ENCODE peak calls at places on chromosomes 6 and 20, in five cellular contexts. B, G, U, S and N are unnamed samples.

GRCh38 chr6:7073810-7074525 is 33.8 kb upstream of the RREB1 start:
- DNase-seq in B (no peak), G (no peak), U (no peak), S (no peak), N (no peak)

GRCh38 chr6:30875244-30876038 is 8.9 kb upstream of the DDR1 start:
- DNase-seq in B (no peak), G (no peak), U (peak), S (no peak), N (no peak)

GRCh38 chr20:36549942-36550796 is 8.8 kb downstream of the MYL9 start:
- DNase-seq in B (no peak), G (no peak), U (no peak), S (no peak), N (no peak)

GRCh38 chr6:52759085-52759484 is 4.2 kb downstream of the GSTA2 start:
- DNase-seq in B (no peak), G (no peak), U (no peak), S (no peak), N (no peak)

GRCh38 chr6:55617272-55617671 is 38.3 kb upstream of the HMGCLL1 start:
- DNase-seq in B (peak), G (peak), U (peak), S (peak), N (no peak)

GRCh38 chr20:23122321-23122720 is 36.2 kb upstream of the CD93 start:
- DNase-seq in B (no peak), G (no peak), U (no peak), S (no peak), N (no peak)

GRCh38 chr6:154590770-154591169 is 80.3 kb upstream of the CNKSR3 start:
- DNase-seq in B (no peak), G (no peak), U (no peak), S (no peak), N (no peak)

GRCh38 chr6:1552296-1552761 is 57.4 kb upstream of the FOXC1 start:
- DNase-seq in B (no peak), G (peak), U (no peak), S (peak), N (no peak)

GRCh38 chr20:23924751-23925150 is 45.2 kb upstream of the CST5 start:
- DNase-seq in B (no peak), G (no peak), U (no peak), S (no peak), N (no peak)

GRCh38 chr6:84772428-84773132 is 8.2 kb upstream of the TBX18 start:
- DNase-seq in B (no peak), G (no peak), U (no peak), S (no peak), N (no peak)

GRCh38 chr6:84776392-84776791 is 12.0 kb upstream of the TBX18 start:
- DNase-seq in B (no peak), G (no peak), U (no peak), S (no peak), N (no peak)

GRCh38 chr6:84773133-84773430 is 8.7 kb upstream of the TBX18 start:
- DNase-seq in B (no peak), G (no peak), U (no peak), S (no peak), N (no peak)

GRCh38 chr6:84773431-84774173 is 9.2 kb upstream of the TBX18 start:
- DNase-seq in B (peak), G (peak), U (no peak), S (peak), N (no peak)

GRCh38 chr6:84774174-84775158 is 10.1 kb upstream of the TBX18 start:
- DNase-seq in B (peak), G (peak), U (peak), S (peak), N (no peak)
- H3K4me3 ChIP-seq in B (peak), G (peak), U (no peak), S (peak), N (peak)

GRCh38 chr6:26299286-26300042 is 65.5 kb upstream of the BTN3A2 start:
- DNase-seq in B (no peak), G (peak), U (no peak), S (no peak), N (no peak)
- H3K4me3 ChIP-seq in B (no peak), G (peak), U (no peak), S (no peak), N (no peak)

GRCh38 chr6:165002358-165002757 is 307.0 kb downstream of the C6orf118 start:
- DNase-seq in B (no peak), G (no peak), U (no peak), S (no peak), N (no peak)
- H3K4me3 ChIP-seq in B (no peak), G (no peak), U (no peak), S (no peak), N (no peak)

DNA sequence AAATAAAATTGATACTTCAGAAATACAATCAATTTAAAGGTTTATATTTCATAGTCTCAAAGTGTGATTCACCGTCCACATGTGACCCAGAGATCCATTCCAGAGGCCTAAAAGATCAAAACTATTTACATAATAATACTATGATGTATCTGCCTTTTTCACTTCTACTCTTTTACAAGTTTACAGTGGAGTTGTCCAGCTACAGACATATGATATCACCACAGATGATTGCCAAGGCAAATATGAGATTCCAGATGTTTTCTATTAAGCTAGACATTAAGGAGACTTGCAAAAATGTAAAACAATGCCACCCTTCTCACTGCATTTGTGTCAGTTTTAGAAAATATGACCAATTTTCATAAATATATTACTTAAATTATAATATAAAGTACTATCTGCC is 443.7 kb downstream of the GJA1 start:
- DNase-seq in B (no peak), G (peak), U (no peak), S (peak), N (peak)
- H3K4me3 ChIP-seq in B (no peak), G (no peak), U (no peak), S (no peak), N (no peak)

GRCh38 chr6:101811108-101811507 is 417.6 kb downstream of the GRIK2 start:
- DNase-seq in B (no peak), G (no peak), U (no peak), S (no peak), N (no peak)
- H3K4me3 ChIP-seq in B (no peak), G (no peak), U (no peak), S (no peak), N (no peak)

GRCh38 chr20:1185781-1186334 is 1.1 kb upstream of the TMEM74B start:
- DNase-seq in B (peak), G (no peak), U (peak), S (peak), N (no peak)

GRCh38 chr20:1184260-1184637 is 532 bp downstream of the TMEM74B start:
- DNase-seq in B (no peak), G (no peak), U (no peak), S (no peak), N (no peak)

GRCh38 chr20:1183153-1183552 is 1.6 kb downstream of the TMEM74B start:
- DNase-seq in B (no peak), G (no peak), U (no peak), S (no peak), N (no peak)

GRCh38 chr20:1185316-1185741 is 548 bp upstream of the TMEM74B start:
- DNase-seq in B (peak), G (no peak), U (peak), S (no peak), N (no peak)

GRCh38 chr20:1184638-1185315 is at the start of gene TMEM74B:
- DNase-seq in B (peak), G (no peak), U (peak), S (no peak), N (no peak)
- H3K4me3 ChIP-seq in B (peak), G (peak), U (peak), S (peak), N (peak)

DNA sequence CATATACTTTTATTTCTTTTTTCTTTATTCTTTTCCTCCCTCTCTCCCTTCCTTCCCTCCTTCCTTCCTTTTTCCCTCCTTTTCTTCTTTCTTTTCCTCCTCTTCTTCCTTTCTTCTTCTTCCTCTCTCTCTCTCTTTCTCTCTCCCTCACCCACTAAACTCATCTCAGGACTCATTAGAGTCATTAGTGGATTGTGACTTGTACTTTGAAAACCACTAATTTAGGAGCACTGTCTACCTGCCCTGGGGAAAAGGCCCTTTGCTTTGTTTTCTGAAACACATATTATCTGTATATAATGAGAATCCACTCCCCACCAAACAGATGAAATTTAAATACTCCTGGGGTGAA is 68.7 kb upstream of the CEP85L start:
- DNase-seq in B (no peak), G (no peak), U (no peak), S (no peak), N (no peak)
- H3K4me3 ChIP-seq in B (no peak), G (no peak), U (no peak), S (no peak), N (no peak)

DNA sequence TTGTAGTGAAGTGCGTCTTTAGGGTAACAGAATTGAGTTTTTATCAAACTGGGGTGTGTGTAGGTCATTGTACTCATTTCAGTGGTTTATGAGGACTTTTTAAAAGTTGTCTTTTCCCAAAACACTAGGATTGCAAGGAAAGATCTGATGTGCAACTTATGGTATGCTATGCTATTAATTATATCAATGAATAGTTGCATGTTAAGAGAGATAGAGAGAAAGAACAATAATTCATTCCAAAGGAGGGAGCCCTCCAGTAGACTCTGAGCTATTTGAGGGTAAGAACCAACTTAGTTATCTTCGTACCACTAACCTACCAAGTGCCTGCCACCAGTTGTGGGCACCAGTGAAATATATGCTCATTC is 117.1 kb downstream of the RNF144B start:
- DNase-seq in B (no peak), G (no peak), U (no peak), S (no peak), N (no peak)
- H3K4me3 ChIP-seq in B (no peak), G (no peak), U (no peak), S (no peak), N (no peak)

GRCh38 chr6:84762220-84762940 is 2.0 kb downstream of the TBX18 start:
- DNase-seq in B (peak), G (no peak), U (no peak), S (peak), N (no peak)
- H3K4me3 ChIP-seq in B (no peak), G (peak), U (no peak), S (peak), N (peak)

GRCh38 chr6:132401941-132402275 is 633 bp upstream of the MOXD1 start:
- DNase-seq in B (no peak), G (no peak), U (no peak), S (no peak), N (no peak)
- H3K4me3 ChIP-seq in B (peak), G (peak), U (peak), S (peak), N (peak)